ENCODE peak calls at places on chromosomes 7 and 10, in six cellular contexts. C is GM12878, B is HepG2, U is GM12891, Q is SK-N-SH, I is H1. F is an unnamed sample.

GRCh38 chr7:133570321-133570720 is 317.4 kb downstream of the EXOC4 start:
- DNase-seq in B (no peak), Q (no peak), U (no peak), C (no peak), I (no peak), F (no peak)

GRCh38 chr7:153529651-153530165 is 522.5 kb upstream of the DPP6 start:
- DNase-seq in B (no peak), Q (no peak), C (no peak), I (no peak), U (no peak), F (no peak)

GRCh38 chr10:57014758-57015157 is 653.7 kb upstream of the ZWINT start:
- DNase-seq in Q (no peak), B (no peak), U (no peak), I (no peak), C (no peak), F (no peak)

GRCh38 chr7:151308256-151308655 is 33.4 kb upstream of the NUB1 start:
- DNase-seq in U (no peak), I (peak), C (no peak), Q (no peak), B (no peak), F (no peak)

GRCh38 chr7:749121-749520 is 22.0 kb upstream of the PRKAR1B start:
- DNase-seq in Q (peak), B (no peak), C (no peak), I (no peak), U (no peak), F (no peak)

GRCh38 chr7:128889121-128889520 is 21.4 kb downstream of the KCP start:
- DNase-seq in U (no peak), I (no peak), Q (peak), B (no peak), C (no peak), F (no peak)

GRCh38 chr7:14666304-14666703 is 236.2 kb downstream of the DGKB start:
- DNase-seq in U (no peak), B (no peak), I (no peak), Q (peak), C (no peak), F (no peak)

GRCh38 chr7:42876182-42877068 is 35.4 kb downstream of the C7orf25 start:
- DNase-seq in Q (peak), B (peak), C (no peak), U (peak), I (no peak), F (no peak)

GRCh38 chr10:13247784-13248183 is 13.6 kb upstream of the UCMA start:
- DNase-seq in I (no peak), C (no peak), Q (no peak), B (no peak), U (no peak), F (no peak)

GRCh38 chr7:52735656-52736055 is 299.8 kb upstream of the POM121L12 start:
- DNase-seq in C (no peak), U (no peak), Q (peak), B (no peak), I (no peak), F (no peak)

GRCh38 chr10:3142146-3142875 is 30.3 kb downstream of the PITRM1 start:
- DNase-seq in B (no peak), C (no peak), U (no peak), Q (peak), I (no peak), F (no peak)

GRCh38 chr7:5419523-5420107 is 4.0 kb downstream of the TNRC18 start:
- DNase-seq in U (no peak), Q (no peak), B (peak), C (no peak), I (peak), F (no peak)

GRCh38 chr10:110207805-110208613 is 604 bp downstream of the MXI1 start:
- DNase-seq in Q (peak), C (no peak), I (peak), B (no peak), U (peak), F (no peak)

GRCh38 chr7:28505861-28506260 is 93.5 kb downstream of the CREB5 start:
- DNase-seq in B (no peak), Q (no peak), I (no peak), U (no peak), C (no peak), F (no peak)

GRCh38 chr7:25861704-25862253 is 290.2 kb upstream of the NFE2L3 start:
- DNase-seq in B (no peak), C (no peak), I (no peak), Q (no peak), U (no peak), F (no peak)

GRCh38 chr10:15253951-15254807 is 85.7 kb upstream of the NMT2 start:
- DNase-seq in B (no peak), C (peak), U (no peak), I (no peak), Q (no peak), F (no peak)

GRCh38 chr10:110420401-110421193 is 77.1 kb upstream of the DUSP5 start:
- DNase-seq in I (no peak), U (no peak), Q (no peak), B (no peak), C (no peak), F (no peak)

GRCh38 chr7:25037325-25037724 is 57.3 kb upstream of the OSBPL3 start:
- DNase-seq in I (peak), B (no peak), U (no peak), C (no peak), Q (no peak), F (no peak)

DNA sequence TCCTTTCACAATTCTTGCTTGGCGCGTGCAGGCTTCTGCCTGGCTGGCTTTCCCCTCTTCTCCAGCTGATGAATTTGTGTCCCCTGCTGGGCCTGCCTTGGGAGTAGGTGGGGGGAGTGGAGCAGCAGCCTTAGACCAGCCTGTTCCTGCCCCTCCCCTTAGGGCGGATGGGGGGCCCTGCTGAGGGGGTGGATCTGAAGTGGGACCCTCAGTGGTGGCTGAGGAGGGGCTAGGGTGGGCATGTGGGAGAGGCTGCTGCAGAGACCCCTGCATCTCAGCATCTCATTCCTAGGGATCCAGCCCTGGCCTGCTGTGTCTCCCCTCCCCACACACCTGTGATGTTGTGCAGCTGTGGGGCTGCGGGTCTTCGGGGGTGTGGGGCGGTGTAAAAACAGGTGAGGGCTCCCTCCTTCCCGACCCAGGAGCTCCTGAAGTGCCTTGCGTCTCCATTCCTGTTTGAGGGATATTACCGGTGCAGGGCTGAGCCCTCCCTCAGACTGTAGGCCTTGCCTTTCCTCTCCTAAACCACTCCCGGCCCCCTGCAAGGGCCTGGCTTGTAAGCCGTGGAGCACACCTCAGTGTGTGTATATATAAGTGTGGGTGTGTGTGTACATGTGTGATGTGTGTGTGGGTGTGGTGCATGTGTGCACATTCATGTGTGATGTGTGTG is 24.7 kb downstream of the ADCYAP1R1 start:
- DNase-seq in U (no peak), Q (no peak), I (no peak), C (no peak), B (no peak), F (no peak)
- TF ChIP-seq TAF1 in U (no peak), Q (no peak), I (no peak), C (no peak), B (no peak), F (no peak)

GRCh38 chr10:7250236-7250635 is 160.6 kb downstream of the SFMBT2 start:
- DNase-seq in C (no peak), I (no peak), U (no peak), B (no peak), Q (no peak), F (no peak)

GRCh38 chr10:7248148-7248547 is 162.7 kb downstream of the SFMBT2 start:
- DNase-seq in I (no peak), B (no peak), Q (peak), C (no peak), U (no peak), F (no peak)

DNA sequence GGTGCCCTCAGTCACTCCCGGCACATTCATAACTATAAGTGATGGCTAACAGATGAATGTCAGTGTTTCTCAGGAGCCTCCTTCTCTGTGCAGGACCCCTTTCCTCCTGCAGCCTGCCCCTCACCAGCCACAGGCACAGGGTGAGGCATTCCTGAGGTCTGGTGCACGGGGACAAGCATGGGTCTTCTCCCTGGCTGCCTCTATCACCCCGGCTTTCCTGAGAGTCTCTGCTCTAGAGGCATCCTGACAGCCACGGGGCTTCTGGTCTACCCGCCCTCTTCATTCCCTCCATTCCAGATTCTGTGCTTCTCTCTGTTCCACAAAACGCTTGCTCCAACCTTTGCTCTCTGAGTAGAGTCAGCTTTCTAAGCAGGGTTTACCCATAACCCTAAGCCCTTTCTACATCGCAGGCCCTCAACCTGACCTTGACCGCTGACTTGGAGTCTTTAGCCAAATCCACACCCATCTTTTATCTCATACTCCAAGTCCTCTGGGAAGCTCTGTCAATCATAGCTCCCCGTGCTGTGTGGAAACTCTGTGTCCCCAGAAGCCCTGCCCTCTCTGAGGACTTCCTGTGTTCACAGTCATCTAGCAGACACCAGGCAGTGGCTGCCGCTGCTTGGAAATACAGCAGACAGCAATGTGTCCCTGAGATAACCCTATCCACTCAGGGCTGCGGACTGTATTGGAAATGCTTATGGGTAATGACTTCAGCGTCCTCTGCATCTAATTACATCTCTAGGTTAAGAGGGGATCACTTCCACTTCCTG is 159.0 kb downstream of the SFMBT2 start:
- DNase-seq in Q (peak), B (no peak), U (no peak), C (no peak), I (no peak), F (no peak)
- TF ChIP-seq TAF1 in Q (no peak), B (no peak), U (no peak), C (no peak), I (no peak), F (no peak)

GRCh38 chr10:132291826-132292225 is 15.9 kb downstream of the STK32C start:
- DNase-seq in B (no peak), I (no peak), C (no peak), U (no peak), Q (no peak), F (no peak)
- TF ChIP-seq TAF1 in B (no peak), I (no peak), C (no peak), U (no peak), Q (no peak), F (no peak)

GRCh38 chr10:124339119-124339807 is 79.5 kb downstream of the OAT start:
- DNase-seq in B (no peak), Q (no peak), C (no peak), I (no peak), U (no peak), F (no peak)
- TF ChIP-seq TAF1 in B (no peak), Q (no peak), C (no peak), I (no peak), U (no peak), F (no peak)

DNA sequence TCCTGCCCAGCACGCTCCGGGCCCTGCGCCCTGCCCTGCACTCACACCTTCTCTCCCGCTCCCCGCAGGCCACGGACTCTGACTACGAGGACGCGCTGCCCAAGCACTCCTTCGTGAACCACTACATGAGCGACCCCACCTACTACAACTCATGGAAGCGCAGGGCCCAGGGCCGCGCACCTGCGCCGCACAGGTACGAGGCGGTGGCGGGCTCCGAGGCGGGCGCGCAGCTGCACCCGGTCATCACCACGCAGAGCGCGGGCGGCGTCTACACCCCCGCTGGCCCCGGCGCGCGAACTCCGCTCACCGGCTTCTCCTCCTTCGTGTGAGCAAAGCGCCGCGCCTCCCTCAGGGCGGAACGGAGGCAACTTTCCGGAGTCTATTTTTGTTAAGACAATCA is 417.0 kb upstream of the FOXK1 start:
- DNase-seq in C (no peak), Q (no peak), I (peak), U (no peak), B (no peak), F (no peak)
- TF ChIP-seq TAF1 in C (no peak), Q (no peak), I (no peak), U (no peak), B (no peak), F (no peak)

DNA sequence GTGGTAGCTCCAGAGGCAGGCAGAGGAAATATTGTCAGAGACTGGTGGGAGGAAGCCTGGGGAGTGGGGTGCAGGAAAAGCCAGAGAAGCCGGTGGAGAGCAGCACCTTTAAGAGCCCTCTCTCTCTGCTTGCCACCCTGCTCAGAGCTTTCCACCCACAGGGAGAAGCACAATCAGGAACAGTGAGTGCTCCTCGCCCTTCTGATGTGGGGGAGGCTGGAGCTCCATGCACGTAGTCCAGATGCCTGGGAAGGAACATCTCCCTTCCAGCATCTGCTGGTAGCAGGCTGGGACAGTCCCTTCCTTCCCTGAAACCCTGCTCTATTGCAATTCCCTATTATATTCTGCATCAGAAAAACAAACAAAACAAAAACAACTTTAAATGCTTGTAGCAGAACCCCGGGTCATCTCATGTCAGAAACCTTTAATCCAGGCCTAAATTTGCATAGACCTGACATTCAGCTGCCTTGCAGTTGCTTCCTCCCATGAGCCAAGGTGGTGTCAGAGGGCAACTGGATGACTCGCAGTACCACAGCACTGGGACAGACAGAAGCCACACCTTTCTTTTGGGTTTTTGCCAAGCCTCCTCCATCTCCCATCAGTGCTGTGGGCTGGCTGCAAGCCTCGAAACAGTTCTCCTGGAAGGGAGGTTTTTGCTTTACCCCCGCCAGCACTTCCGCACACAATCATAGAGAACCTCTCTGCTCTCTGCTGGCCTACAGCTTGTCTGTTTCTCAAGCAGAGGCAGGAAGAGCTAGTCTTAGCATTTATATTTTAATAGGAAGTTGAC is 13.1 kb downstream of the AVPI1 start:
- DNase-seq in Q (no peak), B (no peak), C (no peak), U (no peak), I (no peak), F (no peak)
- TF ChIP-seq TAF1 in Q (no peak), B (no peak), C (no peak), U (no peak), I (no peak), F (no peak)

DNA sequence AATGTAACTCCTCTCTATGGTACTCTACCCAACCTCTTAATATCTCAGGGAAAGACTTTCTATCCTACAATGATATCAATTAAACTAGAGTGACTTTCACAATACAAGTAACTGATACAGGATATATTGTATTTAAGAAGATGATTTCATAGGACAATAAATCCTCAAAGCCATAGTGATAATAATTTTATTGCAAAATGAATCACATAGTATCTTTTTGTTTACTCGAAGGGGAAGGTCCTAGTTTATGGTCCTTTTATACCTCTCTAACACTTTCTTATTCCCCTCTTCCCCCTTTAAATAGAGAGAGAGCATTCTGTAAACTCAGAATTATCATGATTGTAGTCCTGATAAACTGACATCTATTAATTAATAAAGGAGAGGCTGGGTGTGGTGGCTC is 56.4 kb downstream of the TMEM106B start:
- DNase-seq in U (no peak), B (no peak), I (no peak), C (no peak), Q (no peak), F (no peak)
- TF ChIP-seq TAF1 in U (no peak), B (no peak), I (no peak), C (no peak), Q (no peak), F (no peak)

F was measured in GM12892.